ENCODE peak calls at places on chromosomes 3 and 15, in eight cellular contexts. V is fibroblast of lung, H is A549, R is WERI-Rb-1, D is Peyer's patch, M is cardiac fibroblast, A is right atrium auricular region, N is heart left ventricle. C is an unnamed sample.

GRCh38 chr3:188156051-188156450 is 2.1 kb downstream of the LPP start:
- DNase-seq in V (no peak), H (no peak), R (no peak), D (no peak), M (no peak), A (no peak), N (no peak), C (no peak)

GRCh38 chr15:65100427-65100826 is 14.6 kb downstream of the UBAP1L start:
- DNase-seq in V (no peak), H (no peak), R (no peak), D (no peak), M (no peak), A (no peak), N (no peak), C (no peak)

GRCh38 chr15:42605281-42605744 is 29.9 kb downstream of the STARD9 start:
- DNase-seq in V (peak), H (no peak), R (no peak), D (no peak), M (peak), A (no peak), N (no peak), C (peak)

GRCh38 chr3:14125193-14126016 is 553 bp downstream of the TMEM43 start:
- DNase-seq in V (peak), H (peak), R (peak), D (peak), M (peak), A (peak), N (peak), C (peak)

GRCh38 chr3:168544097-168544957 is 448.6 kb upstream of the GOLIM4 start:
- DNase-seq in V (peak), H (no peak), R (peak), D (no peak), M (peak), A (no peak), N (no peak), C (no peak)

GRCh38 chr3:135135445-135135844 is 340.4 kb downstream of the EPHB1 start:
- DNase-seq in V (no peak), H (no peak), R (peak), D (no peak), M (no peak), A (no peak), N (no peak), C (no peak)

GRCh38 chr15:26126070-26126469 is 262.9 kb upstream of the ATP10A start:
- DNase-seq in V (no peak), H (no peak), R (no peak), D (no peak), M (no peak), A (no peak), N (no peak), C (no peak)

GRCh38 chr3:68007621-68008226 is 353.3 kb upstream of the SUCLG2 start:
- DNase-seq in V (no peak), H (no peak), R (peak), D (no peak), M (no peak), A (no peak), N (no peak), C (no peak)

GRCh38 chr3:36560685-36561084 is 180.4 kb downstream of the STAC start:
- DNase-seq in V (no peak), H (no peak), R (no peak), D (no peak), M (no peak), A (no peak), N (no peak), C (no peak)

GRCh38 chr3:36562945-36563344 is 182.6 kb downstream of the STAC start:
- DNase-seq in V (no peak), H (no peak), R (no peak), D (no peak), M (no peak), A (no peak), N (no peak), C (no peak)

GRCh38 chr3:36557708-36558100 is 177.4 kb downstream of the STAC start:
- DNase-seq in V (no peak), H (no peak), R (no peak), D (no peak), M (no peak), A (no peak), N (no peak), C (no peak)

DNA sequence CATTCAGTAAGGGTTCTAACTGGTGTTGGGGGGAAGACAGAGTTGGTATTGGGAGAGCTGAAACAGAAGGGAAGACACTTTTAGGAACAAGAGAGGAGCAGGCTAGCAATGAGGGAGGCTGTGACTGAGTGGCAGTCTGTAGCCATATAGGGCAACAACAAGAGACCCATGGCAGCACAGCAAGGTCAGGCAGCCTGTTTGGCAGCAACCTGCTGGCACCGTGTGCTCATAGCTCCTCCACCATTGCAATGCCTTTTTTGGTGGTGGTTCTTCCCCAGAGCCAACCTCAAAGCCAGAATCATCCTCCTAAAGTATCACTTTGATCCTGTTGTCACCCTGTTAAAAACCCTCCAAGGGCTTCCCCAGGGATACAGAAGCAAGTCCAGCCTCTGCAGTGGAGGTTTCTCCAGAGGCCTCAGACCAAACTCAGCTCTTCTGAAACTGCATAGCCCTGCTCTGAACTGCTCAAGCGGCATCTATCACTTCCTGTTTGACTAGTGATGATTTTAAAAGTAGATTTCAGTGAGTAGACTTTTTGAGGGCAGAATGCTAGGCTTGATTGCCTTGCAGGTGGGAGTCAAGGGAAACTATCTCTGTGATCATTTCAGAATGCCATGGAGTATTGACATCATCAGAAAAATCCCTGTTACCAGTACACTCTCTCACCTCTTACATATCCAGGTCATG is 176.9 kb downstream of the STAC start:
- DNase-seq in V (no peak), H (no peak), R (no peak), D (no peak), M (no peak), A (no peak), N (no peak), C (no peak)
- H3K4me3 ChIP-seq in V (no peak), H (no peak), R (no peak), D (no peak), M (no peak), A (no peak), N (no peak), C (no peak)

DNA sequence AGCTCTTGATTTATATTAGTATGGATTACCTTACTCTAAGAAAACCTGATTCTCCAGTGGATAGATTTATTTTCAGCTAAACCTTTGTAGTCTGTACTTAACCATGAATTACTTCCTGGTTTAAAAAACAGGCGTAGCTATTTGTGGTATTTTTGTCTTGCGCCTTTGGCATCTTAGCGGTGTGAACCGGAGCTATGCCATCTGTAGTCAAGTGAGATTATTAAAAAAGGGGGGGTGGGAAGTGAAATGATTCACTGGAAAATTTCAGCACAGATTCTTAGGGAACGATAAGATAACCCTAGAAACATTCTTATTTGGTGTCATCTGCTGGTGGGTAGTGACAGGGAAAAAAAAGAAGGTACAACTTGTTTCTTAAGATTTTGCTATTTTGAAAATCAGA is 44.2 kb downstream of the PSMD6 start:
- DNase-seq in V (peak), H (no peak), R (no peak), D (no peak), M (peak), A (no peak), N (no peak), C (peak)
- TF ChIP-seq CTCF in V (no peak), H (no peak), R (no peak), D (no peak), M (no peak), A (no peak), N (no peak), C (no peak)

GRCh38 chr3:158094917-158095301 is 11.3 kb downstream of the SHOX2 start:
- DNase-seq in V (no peak), H (no peak), R (no peak), D (no peak), M (no peak), A (no peak), N (no peak), C (no peak)

GRCh38 chr3:158095302-158095997 is 10.8 kb downstream of the SHOX2 start:
- DNase-seq in V (no peak), H (no peak), R (no peak), D (no peak), M (no peak), A (no peak), N (no peak), C (no peak)

GRCh38 chr3:158098834-158099424 is 7.3 kb downstream of the SHOX2 start:
- DNase-seq in V (no peak), H (no peak), R (no peak), D (no peak), M (no peak), A (no peak), N (no peak), C (no peak)

GRCh38 chr3:158097571-158098553 is 8.4 kb downstream of the SHOX2 start:
- DNase-seq in V (peak), H (peak), R (no peak), D (peak), M (peak), A (no peak), N (peak), C (no peak)

DNA sequence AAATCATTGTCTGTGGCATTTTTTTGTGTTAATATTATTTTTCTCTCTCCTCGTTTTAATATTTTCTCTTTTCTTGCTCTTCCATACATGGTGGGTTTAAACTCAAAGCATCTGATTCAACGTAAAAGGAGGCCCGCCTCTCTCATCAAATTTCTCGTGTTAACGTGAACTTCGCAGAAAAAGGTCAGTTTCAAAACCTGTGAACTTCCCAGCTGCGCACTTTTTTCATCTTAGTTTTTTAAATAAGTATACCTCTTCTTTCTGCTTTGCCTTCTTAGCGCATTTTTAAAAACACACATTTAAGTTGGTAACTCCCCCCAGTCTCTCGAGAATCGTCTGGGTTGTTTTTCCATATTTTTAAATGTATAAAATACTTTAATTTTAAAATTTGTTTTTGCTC is 9.1 kb downstream of the SHOX2 start:
- DNase-seq in V (no peak), H (no peak), R (no peak), D (no peak), M (no peak), A (no peak), N (no peak), C (no peak)
- H3K4me3 ChIP-seq in V (no peak), H (peak), R (no peak), D (no peak), M (no peak), A (no peak), N (no peak), C (no peak)

GRCh38 chr15:84981054-84981710 is 474 bp upstream of the PDE8A start:
- DNase-seq in V (peak), H (peak), R (peak), D (peak), M (peak), A (peak), N (peak), C (peak)
- TF ChIP-seq CTCF in V (no peak), H (peak), R (no peak), D (peak), M (no peak), A (no peak), N (no peak), C (no peak)